ENCODE peak calls at places on chromosomes 12 and 14, in six cellular contexts. M, J, K, I, G and D are unnamed samples.

GRCh38 chr14:89015016-89015415 is 190.6 kb downstream of the TTC8 start:
- DNase-seq in K (no peak), M (no peak), I (peak; percentile 32), J (no peak), G (no peak), D (no peak)

GRCh38 chr14:74207943-74208342 is 31.3 kb upstream of the VSX2 start:
- DNase-seq in J (no peak), I (no peak), G (no peak), M (no peak), K (no peak), D (no peak)

GRCh38 chr14:26863736-26864135 is 265.9 kb upstream of the NOVA1 start:
- DNase-seq in I (peak; percentile 52), J (no peak), M (no peak), G (no peak), K (peak; percentile 68), D (no peak)

GRCh38 chr12:7460375-7461259 is 16.7 kb upstream of the CD163L1 start:
- DNase-seq in M (peak; percentile 30), I (peak; percentile 69), J (no peak), G (peak; percentile 43), K (peak; percentile 23), D (no peak)

GRCh38 chr14:52043690-52044089 is 25.2 kb downstream of the NID2 start:
- DNase-seq in J (no peak), K (no peak), I (peak; percentile 49), M (no peak), G (no peak), D (no peak)

GRCh38 chr12:132084681-132085635 is 59.2 kb downstream of the DDX51 start:
- DNase-seq in K (peak; percentile 42), G (peak; percentile 35), J (peak; percentile 29), I (peak; percentile 52), M (peak; percentile 73), D (no peak)

GRCh38 chr12:79217306-79217705 is 352.7 kb downstream of the SYT1 start:
- DNase-seq in J (no peak), K (no peak), G (no peak), M (no peak), I (no peak), D (no peak)

GRCh38 chr12:112900298-112901145 is 6.2 kb upstream of the OAS1 start:
- DNase-seq in G (peak; percentile 36), K (peak; percentile 24), M (no peak), J (no peak), I (peak; percentile 56), D (no peak)

GRCh38 chr12:67161322-67161918 is 107.7 kb upstream of the CAND1 start:
- DNase-seq in J (no peak), I (peak; percentile 55), M (no peak), K (peak; percentile 29), G (no peak), D (no peak)

GRCh38 chr12:89525002-89525823 is 617 bp upstream of the GALNT4 start:
- DNase-seq in K (peak; percentile 28), G (no peak), J (no peak), M (peak; percentile 44), I (peak; percentile 33), D (no peak)

GRCh38 chr14:34794217-34794616 is 79.8 kb upstream of the CFL2 start:
- DNase-seq in M (no peak), I (peak; percentile 37), G (no peak), K (peak; percentile 18), J (no peak), D (no peak)

GRCh38 chr14:67586302-67586701 is 13.8 kb downstream of the PIGH start:
- DNase-seq in M (no peak), J (no peak), I (no peak), K (no peak), G (no peak), D (no peak)

GRCh38 chr14:73976150-73976549 is 26.0 kb downstream of the COQ6 start:
- DNase-seq in G (no peak), M (no peak), J (no peak), K (no peak), I (no peak), D (no peak)

GRCh38 chr14:93914278-93914677 is 12.9 kb upstream of the FAM181A start:
- DNase-seq in J (no peak), K (no peak), M (no peak), I (no peak), G (no peak), D (no peak)

GRCh38 chr14:51789631-51790030 is 70.8 kb upstream of the GNG2 start:
- DNase-seq in J (no peak), K (no peak), G (no peak), I (no peak), M (no peak), D (no peak)

GRCh38 chr12:109768901-109769670 is 55.5 kb downstream of the FAM222A start:
- DNase-seq in M (no peak), K (no peak), J (no peak), G (no peak), I (no peak), D (no peak)

GRCh38 chr14:75310295-75311059 is 31.8 kb downstream of the FOS start:
- DNase-seq in M (peak; percentile 91), G (peak; percentile 64), K (peak; percentile 82), I (peak; percentile 94), J (peak; percentile 63), D (peak; percentile 63)

GRCh38 chr12:93679308-93679933 is 2.2 kb downstream of the CRADD start:
- DNase-seq in I (no peak), J (no peak), M (peak; percentile 23), G (no peak), K (no peak), D (no peak)

GRCh38 chr12:31005944-31006361 is 67.7 kb upstream of the DDX11 start:
- DNase-seq in K (peak; percentile 79), M (no peak), G (no peak), I (peak; percentile 51), J (no peak), D (no peak)

GRCh38 chr14:85978851-85979250 is 448.9 kb downstream of the FLRT2 start:
- DNase-seq in J (no peak), M (no peak), G (no peak), K (no peak), I (no peak), D (no peak)

GRCh38 chr14:48890333-48890732 is 695.8 kb downstream of the RPS29 start:
- DNase-seq in I (no peak), K (no peak), G (no peak), M (no peak), J (no peak), D (no peak)

GRCh38 chr12:20214286-20214685 is 154.1 kb upstream of the PDE3A start:
- DNase-seq in G (no peak), J (no peak), I (peak; percentile 45), K (peak; percentile 18), M (no peak), D (no peak)

GRCh38 chr14:55073856-55074255 is 22.4 kb downstream of the MAPK1IP1L start:
- DNase-seq in I (peak; percentile 60), K (peak; percentile 86), G (no peak), J (no peak), M (no peak), D (no peak)

GRCh38 chr14:33714527-33715222 is 236.2 kb downstream of the EGLN3 start:
- DNase-seq in I (peak; percentile 39), K (peak; percentile 66), M (no peak), G (no peak), J (no peak), D (no peak)

GRCh38 chr12:16344269-16344668 is 3.2 kb upstream of the MGST1 start:
- DNase-seq in G (no peak), I (peak; percentile 44), J (no peak), K (peak; percentile 40), M (no peak), D (no peak)
- H3K4me3 ChIP-seq in G (no peak overlapping the region), I (no peak overlapping the region), J (no peak overlapping the region), K (no peak overlapping the region), M (no peak overlapping the region), D (no peak overlapping the region)

DNA sequence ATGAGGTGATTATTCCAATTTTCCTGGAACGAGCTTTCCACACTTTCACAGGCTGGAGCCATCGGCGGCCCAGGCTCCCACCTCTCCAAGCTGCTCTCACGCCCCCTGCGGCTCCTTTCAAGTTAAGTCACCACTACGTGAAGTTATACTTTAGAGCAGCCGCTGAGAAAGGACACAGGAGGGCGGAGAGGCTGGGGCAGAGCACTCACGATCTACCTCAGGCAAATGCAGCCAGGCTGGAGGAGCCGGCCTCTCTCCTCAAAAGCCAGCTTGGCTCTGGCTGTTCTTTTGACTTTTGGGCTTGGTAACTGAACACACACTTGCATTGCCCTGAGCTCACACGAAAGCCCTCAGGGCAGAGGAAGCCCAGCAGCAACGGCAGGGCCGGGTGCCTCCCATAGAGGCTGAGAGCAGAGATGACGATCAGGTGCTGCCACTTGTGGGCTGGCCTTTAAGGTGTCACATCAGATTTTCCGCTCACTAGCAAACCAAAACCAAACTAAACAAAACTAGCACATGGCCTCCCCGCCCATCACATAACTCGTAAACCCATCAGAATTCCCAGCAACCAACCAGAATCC is 75.2 kb downstream of the PITPNM2 start:
- DNase-seq in I (no peak), M (no peak), G (no peak), J (no peak), K (peak; percentile 58), D (no peak)
- TF ChIP-seq CTCF in I (no peak), M (peak; percentile 31), G (no peak), J (no peak), K (no peak), D (no peak)

DNA sequence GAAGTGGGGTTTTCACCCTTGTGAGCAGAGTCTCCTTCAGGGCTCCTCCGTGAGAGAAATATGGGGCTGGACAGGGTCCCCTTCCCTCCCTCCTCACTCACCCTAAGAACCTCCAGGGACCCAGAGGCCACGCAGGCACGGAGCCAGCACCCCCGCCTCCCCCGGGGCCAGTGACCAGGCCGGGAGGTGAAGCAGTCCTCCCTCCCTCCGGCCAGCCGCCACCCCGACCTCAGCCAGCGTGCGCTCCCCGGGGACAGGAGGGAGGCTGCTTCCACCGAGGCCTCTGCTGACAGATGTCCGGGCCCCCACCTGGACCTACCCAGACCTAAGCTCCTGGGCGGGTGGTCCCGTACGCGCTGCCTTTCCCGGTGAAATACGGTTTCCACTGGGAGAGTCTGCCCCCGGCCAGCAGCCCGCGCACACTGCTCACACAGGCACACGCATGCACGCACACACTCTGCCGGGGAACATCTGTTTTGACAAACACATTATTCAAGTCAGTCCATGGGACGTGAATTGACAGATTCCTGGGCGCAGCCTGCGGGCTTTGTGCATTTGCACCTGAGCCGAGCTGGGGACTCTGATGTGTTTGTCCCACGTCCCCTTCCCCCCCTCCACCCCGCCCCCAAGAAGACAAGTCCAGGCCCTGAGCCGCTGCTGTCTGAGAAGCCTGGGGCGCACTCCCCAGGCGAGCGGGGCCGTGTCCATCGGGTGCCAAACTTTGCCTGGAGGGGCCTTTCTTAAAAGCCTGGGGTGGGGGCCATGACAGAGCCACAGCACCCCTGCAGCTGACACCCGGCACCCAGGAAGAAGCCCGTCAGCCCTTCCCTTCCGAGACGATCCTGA is 726 bp downstream of the RIMBP2 start:
- DNase-seq in I (no peak), K (no peak), M (no peak), G (no peak), J (no peak), D (no peak)
- H3K4me3 ChIP-seq in I (no peak overlapping the region), K (no peak overlapping the region), M (peak overlapping the region; percentile 22), G (peak overlapping the region; percentile 2), J (peak overlapping the region; percentile 57), D (no peak overlapping the region)

GRCh38 chr14:102940729-102941362 is 18.4 kb downstream of the AMN start:
- DNase-seq in M (no peak), I (no peak), J (no peak), G (no peak), K (no peak), D (no peak)

GRCh38 chr14:102938191-102938590 is 15.7 kb downstream of the AMN start:
- DNase-seq in J (no peak), K (no peak), G (no peak), M (no peak), I (no peak), D (no peak)

GRCh38 chr14:102941419-102942011 is 19.1 kb downstream of the AMN start:
- DNase-seq in I (no peak), M (no peak), J (no peak), K (no peak), G (no peak), D (no peak)

GRCh38 chr14:102939329-102939728 is 16.9 kb downstream of the AMN start:
- DNase-seq in G (no peak), J (no peak), M (no peak), K (no peak), I (no peak), D (no peak)

GRCh38 chr14:102939820-102940561 is 17.5 kb downstream of the AMN start:
- DNase-seq in G (peak; percentile 32), J (no peak), I (no peak), K (no peak), M (no peak), D (no peak)
- TF ChIP-seq CTCF in G (no peak), J (no peak), I (no peak), K (no peak), M (no peak), D (no peak)